ENCODE peak calls at places on chromosomes 12 and 14, in seven cellular contexts. One of them, this sample, is unnamed.
A peak's percentile ranks its signal among the peaks of the same experiment; 100 is the strongest.

GRCh38 chr14:20790439-20791116 is 9.5 kb downstream of the RNASE6 start:
- DNase-seq in IMR-90: no peak
- DNase-seq in trophoblast cell: no peak
- DNase-seq in H1: no peak
- DNase-seq in H9: no peak
- DNase-seq in neuronal stem cell: no peak
- DNase-seq in mesendoderm: no peak
- DNase-seq in this sample: no peak

GRCh38 chr14:106211489-106211888 is 685.1 kb downstream of the TMEM121 start:
- DNase-seq in neuronal stem cell: no peak
- DNase-seq in trophoblast cell: no peak
- DNase-seq in mesendoderm: no peak
- DNase-seq in H1: no peak
- DNase-seq in IMR-90: no peak
- DNase-seq in H9: no peak
- DNase-seq in this sample: no peak

GRCh38 chr12:6863586-6864321 is 3.6 kb upstream of the TPI1 start:
- DNase-seq in mesendoderm: no peak
- DNase-seq in H1: no peak
- DNase-seq in IMR-90: no peak
- DNase-seq in H9: no peak
- DNase-seq in neuronal stem cell: no peak
- DNase-seq in trophoblast cell: no peak
- DNase-seq in this sample: no peak

GRCh38 chr12:95385646-95386045 is 88.3 kb upstream of the METAP2 start:
- DNase-seq in H1: no peak
- DNase-seq in IMR-90: peak; percentile 19
- DNase-seq in neuronal stem cell: no peak
- DNase-seq in mesendoderm: no peak
- DNase-seq in trophoblast cell: no peak
- DNase-seq in H9: no peak
- DNase-seq in this sample: no peak

GRCh38 chr12:62250671-62251608 is 9.3 kb upstream of the USP15 start:
- DNase-seq in H9: no peak
- DNase-seq in H1: no peak
- DNase-seq in trophoblast cell: peak; percentile 78
- DNase-seq in IMR-90: peak; percentile 58
- DNase-seq in mesendoderm: peak; percentile 23
- DNase-seq in neuronal stem cell: no peak
- DNase-seq in this sample: peak; percentile 36

GRCh38 chr12:63420206-63420644 is 248.1 kb downstream of the DPY19L2 start:
- DNase-seq in trophoblast cell: peak; percentile 88
- DNase-seq in neuronal stem cell: peak; percentile 48
- DNase-seq in H1: peak; percentile 82
- DNase-seq in mesendoderm: peak; percentile 99
- DNase-seq in H9: peak; percentile 90
- DNase-seq in IMR-90: peak; percentile 59
- DNase-seq in this sample: peak; percentile 59

GRCh38 chr12:2179953-2180736 is 127.4 kb downstream of the CACNA1C start:
- DNase-seq in neuronal stem cell: no peak
- DNase-seq in H9: no peak
- DNase-seq in mesendoderm: no peak
- DNase-seq in H1: no peak
- DNase-seq in IMR-90: peak; percentile 98
- DNase-seq in trophoblast cell: peak; percentile 38
- DNase-seq in this sample: peak; percentile 97

GRCh38 chr14:31541702-31542101 is 19.5 kb upstream of the NUBPL start:
- DNase-seq in trophoblast cell: peak; percentile 41
- DNase-seq in neuronal stem cell: no peak
- DNase-seq in mesendoderm: no peak
- DNase-seq in H1: no peak
- DNase-seq in IMR-90: no peak
- DNase-seq in H9: no peak
- DNase-seq in this sample: no peak

GRCh38 chr12:98154850-98155249 is 360.5 kb upstream of the TMPO start:
- DNase-seq in IMR-90: no peak
- DNase-seq in H1: no peak
- DNase-seq in neuronal stem cell: peak; percentile 29
- DNase-seq in trophoblast cell: peak; percentile 44
- DNase-seq in H9: peak; percentile 70
- DNase-seq in mesendoderm: peak; percentile 86
- DNase-seq in this sample: no peak

GRCh38 chr14:69535230-69535848 is 39.3 kb downstream of the CCDC177 start:
- DNase-seq in neuronal stem cell: peak; percentile 66
- DNase-seq in mesendoderm: peak; percentile 87
- DNase-seq in trophoblast cell: peak; percentile 73
- DNase-seq in IMR-90: peak; percentile 50
- DNase-seq in H9: peak; percentile 81
- DNase-seq in H1: peak; percentile 71
- DNase-seq in this sample: peak; percentile 60

GRCh38 chr12:57089259-57090245 is 638 bp downstream of the NAB2 start:
- DNase-seq in trophoblast cell: peak; percentile 69
- DNase-seq in IMR-90: peak; percentile 51
- DNase-seq in H9: no peak
- DNase-seq in mesendoderm: peak; percentile 49
- DNase-seq in neuronal stem cell: no peak
- DNase-seq in H1: peak; percentile 68
- DNase-seq in this sample: peak; percentile 85

GRCh38 chr12:224330-224729 is 10.4 kb upstream of the SLC6A12 start:
- DNase-seq in IMR-90: no peak
- DNase-seq in H1: no peak
- DNase-seq in trophoblast cell: no peak
- DNase-seq in mesendoderm: no peak
- DNase-seq in H9: peak; percentile 22
- DNase-seq in neuronal stem cell: no peak
- DNase-seq in this sample: no peak

GRCh38 chr12:12323606-12324005 is 26.4 kb downstream of the MANSC1 start:
- DNase-seq in IMR-90: peak; percentile 45
- DNase-seq in H1: no peak
- DNase-seq in neuronal stem cell: no peak
- DNase-seq in H9: no peak
- DNase-seq in mesendoderm: no peak
- DNase-seq in trophoblast cell: no peak
- DNase-seq in this sample: no peak

GRCh38 chr12:79023261-79023660 is 158.7 kb downstream of the SYT1 start:
- DNase-seq in H9: no peak
- DNase-seq in mesendoderm: no peak
- DNase-seq in trophoblast cell: no peak
- DNase-seq in neuronal stem cell: no peak
- DNase-seq in H1: no peak
- DNase-seq in IMR-90: no peak
- DNase-seq in this sample: peak; percentile 11

GRCh38 chr12:93616584-93617101 is 44.2 kb downstream of the SOCS2 start:
- DNase-seq in neuronal stem cell: peak; percentile 26
- DNase-seq in mesendoderm: peak; percentile 75
- DNase-seq in H1: peak; percentile 56
- DNase-seq in H9: peak; percentile 78
- DNase-seq in IMR-90: peak; percentile 81
- DNase-seq in trophoblast cell: no peak
- DNase-seq in this sample: peak; percentile 16

GRCh38 chr12:112418596-112419268 is at the start of gene PTPN11:
- DNase-seq in neuronal stem cell: peak; percentile 83
- DNase-seq in trophoblast cell: peak; percentile 83
- DNase-seq in mesendoderm: peak; percentile 91
- DNase-seq in H9: peak; percentile 95
- DNase-seq in H1: peak; percentile 99
- DNase-seq in IMR-90: peak; percentile 69
- DNase-seq in this sample: peak; percentile 88

DNA sequence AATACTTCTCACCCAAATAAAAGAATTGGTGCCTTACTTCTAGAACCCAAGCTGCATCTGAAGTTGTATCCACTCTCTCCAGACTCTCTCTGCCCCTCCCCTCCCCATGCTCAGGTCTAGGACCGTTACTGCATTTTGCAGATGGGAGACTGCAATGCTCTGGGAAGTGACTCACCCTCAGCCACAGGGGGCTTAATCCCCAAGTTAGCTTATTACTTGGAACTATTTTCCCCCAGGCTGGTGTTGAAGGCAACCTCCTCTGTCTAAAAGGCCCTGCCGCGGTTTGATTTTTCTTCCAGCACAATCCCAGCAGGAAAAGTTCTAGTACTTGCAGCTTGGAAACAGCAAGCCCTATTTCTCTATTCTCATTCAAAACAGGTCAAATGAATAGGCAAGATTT is 239.0 kb downstream of the EMP1 start:
- DNase-seq in mesendoderm: peak; percentile 85
- DNase-seq in trophoblast cell: no peak
- DNase-seq in neuronal stem cell: no peak
- DNase-seq in IMR-90: no peak
- DNase-seq in H1: no peak
- DNase-seq in H9: peak; percentile 54
- DNase-seq in this sample: no peak
- H2BK5ac ChIP-seq in mesendoderm: no peak overlapping the region
- H2BK5ac ChIP-seq in trophoblast cell: no peak overlapping the region
- H2BK5ac ChIP-seq in neuronal stem cell: no peak overlapping the region
- H2BK5ac ChIP-seq in IMR-90: no peak overlapping the region
- H2BK5ac ChIP-seq in H1: no peak overlapping the region
- H2BK5ac ChIP-seq in H9: no peak overlapping the region
- H2BK5ac ChIP-seq in this sample: no peak overlapping the region

DNA sequence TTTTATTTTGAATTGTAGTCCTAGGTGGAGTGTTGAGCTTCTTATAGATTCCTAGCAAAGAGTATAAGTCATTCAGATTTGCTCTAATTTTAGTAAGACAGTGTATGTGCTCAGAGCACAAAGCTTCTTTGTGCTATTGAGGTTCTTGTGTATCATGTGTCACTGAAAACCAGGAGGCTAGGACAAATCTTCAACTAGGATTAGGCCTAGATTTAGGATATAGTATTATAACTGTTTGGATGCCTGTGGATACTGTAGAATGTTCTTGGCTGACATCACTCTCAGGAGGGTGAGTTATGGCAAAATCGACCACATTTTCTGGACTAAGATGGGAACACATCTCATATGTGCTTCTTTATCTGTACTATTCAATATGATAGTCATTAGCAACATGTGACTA is 86.5 kb downstream of the DHRS2 start:
- DNase-seq in H9: no peak
- DNase-seq in mesendoderm: no peak
- DNase-seq in H1: no peak
- DNase-seq in IMR-90: no peak
- DNase-seq in trophoblast cell: no peak
- DNase-seq in neuronal stem cell: no peak
- DNase-seq in this sample: no peak
- H2BK5ac ChIP-seq in H9: no peak overlapping the region
- H2BK5ac ChIP-seq in mesendoderm: no peak overlapping the region
- H2BK5ac ChIP-seq in H1: no peak overlapping the region
- H2BK5ac ChIP-seq in IMR-90: no peak overlapping the region
- H2BK5ac ChIP-seq in trophoblast cell: no peak overlapping the region
- H2BK5ac ChIP-seq in neuronal stem cell: no peak overlapping the region
- H2BK5ac ChIP-seq in this sample: no peak overlapping the region

DNA sequence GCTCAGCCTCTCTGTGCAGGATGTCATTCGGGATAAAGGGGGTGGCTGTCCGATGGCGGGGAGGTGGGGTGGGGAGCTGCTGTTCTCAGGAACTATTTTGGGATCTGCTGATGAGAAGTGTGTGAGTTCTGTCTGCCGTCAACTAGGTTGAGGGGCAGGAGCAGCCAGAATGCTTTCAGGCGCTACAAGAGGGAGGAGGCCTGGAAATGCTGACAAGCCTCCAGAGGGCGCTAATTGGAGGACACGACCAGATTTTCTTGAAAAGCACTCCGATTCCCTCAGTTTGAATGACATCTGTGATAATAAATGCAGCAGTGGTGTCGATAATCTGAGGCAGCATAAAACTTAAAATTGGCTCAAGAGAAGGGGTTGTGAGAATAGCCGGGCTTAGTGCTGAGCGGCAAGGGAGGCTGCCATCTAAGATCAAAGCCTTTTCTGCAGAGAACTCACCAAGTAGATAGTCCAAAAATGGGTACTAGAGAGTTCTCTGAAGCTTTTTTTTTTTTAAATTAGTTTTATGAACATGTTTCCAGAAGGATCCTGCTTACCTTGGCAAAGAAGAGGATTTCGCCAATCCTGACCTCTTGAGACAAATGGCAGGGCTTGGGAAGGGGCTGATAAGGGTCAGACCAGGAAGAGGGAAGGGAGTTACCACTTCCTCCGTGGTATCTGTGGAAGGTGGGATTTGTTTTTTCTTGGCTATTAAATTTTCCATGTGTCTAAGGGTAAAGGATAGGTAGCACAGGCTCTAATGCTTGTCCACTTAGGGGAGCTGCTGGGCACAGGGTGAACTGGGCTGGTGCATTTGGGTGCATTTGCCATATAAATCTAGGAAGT is 94.4 kb downstream of the CRACR2A start:
- DNase-seq in H1: peak; percentile 68
- DNase-seq in H9: peak; percentile 75
- DNase-seq in trophoblast cell: peak; percentile 38
- DNase-seq in IMR-90: peak; percentile 29
- DNase-seq in mesendoderm: peak; percentile 70
- DNase-seq in neuronal stem cell: peak; percentile 18
- DNase-seq in this sample: peak; percentile 14
- H2BK5ac ChIP-seq in H1: no peak overlapping the region
- H2BK5ac ChIP-seq in H9: no peak overlapping the region
- H2BK5ac ChIP-seq in trophoblast cell: no peak overlapping the region
- H2BK5ac ChIP-seq in IMR-90: no peak overlapping the region
- H2BK5ac ChIP-seq in mesendoderm: no peak overlapping the region
- H2BK5ac ChIP-seq in neuronal stem cell: no peak overlapping the region
- H2BK5ac ChIP-seq in this sample: no peak overlapping the region

DNA sequence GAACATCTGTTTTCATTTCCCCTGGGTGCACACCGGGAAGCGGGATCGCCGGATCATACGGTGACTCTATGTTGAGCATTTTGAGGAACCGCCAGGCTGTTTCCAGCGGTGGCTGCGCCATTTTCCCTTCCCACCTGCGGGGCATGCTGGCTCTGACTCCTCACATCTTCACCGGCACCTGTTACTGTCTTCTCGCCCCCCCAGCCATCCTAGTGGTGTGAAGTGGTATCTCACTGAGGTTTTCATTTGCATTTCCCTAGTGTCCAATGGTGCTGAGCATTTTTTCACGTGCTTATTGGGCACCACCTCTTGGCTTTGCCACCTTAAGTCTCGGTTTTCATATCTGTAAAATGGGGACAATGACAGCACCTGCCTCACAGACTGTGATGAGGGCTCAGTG is 44.1 kb upstream of the EML1 start:
- DNase-seq in IMR-90: no peak
- DNase-seq in H9: no peak
- DNase-seq in trophoblast cell: peak; percentile 70
- DNase-seq in mesendoderm: peak; percentile 48
- DNase-seq in neuronal stem cell: no peak
- DNase-seq in H1: no peak
- DNase-seq in this sample: no peak
- H2BK5ac ChIP-seq in IMR-90: no peak overlapping the region
- H2BK5ac ChIP-seq in H9: no peak overlapping the region
- H2BK5ac ChIP-seq in trophoblast cell: no peak overlapping the region
- H2BK5ac ChIP-seq in mesendoderm: no peak overlapping the region
- H2BK5ac ChIP-seq in neuronal stem cell: no peak overlapping the region
- H2BK5ac ChIP-seq in H1: no peak overlapping the region
- H2BK5ac ChIP-seq in this sample: no peak overlapping the region

GRCh38 chr12:120455302-120455701 is 9.1 kb downstream of the GATC start:
- DNase-seq in neuronal stem cell: no peak
- DNase-seq in H1: no peak
- DNase-seq in mesendoderm: no peak
- DNase-seq in IMR-90: no peak
- DNase-seq in H9: no peak
- DNase-seq in trophoblast cell: no peak
- DNase-seq in this sample: no peak
- H2BK5ac ChIP-seq in neuronal stem cell: no peak overlapping the region
- H2BK5ac ChIP-seq in H1: no peak overlapping the region
- H2BK5ac ChIP-seq in mesendoderm: no peak overlapping the region
- H2BK5ac ChIP-seq in IMR-90: no peak overlapping the region
- H2BK5ac ChIP-seq in H9: no peak overlapping the region
- H2BK5ac ChIP-seq in trophoblast cell: no peak overlapping the region
- H2BK5ac ChIP-seq in this sample: no peak overlapping the region

GRCh38 chr14:105158804-105159203 is 9.8 kb downstream of the JAG2 start:
- DNase-seq in IMR-90: no peak
- DNase-seq in H1: no peak
- DNase-seq in trophoblast cell: no peak
- DNase-seq in mesendoderm: no peak
- DNase-seq in neuronal stem cell: no peak
- DNase-seq in H9: no peak
- DNase-seq in this sample: no peak
- H2BK5ac ChIP-seq in IMR-90: no peak overlapping the region
- H2BK5ac ChIP-seq in H1: no peak overlapping the region
- H2BK5ac ChIP-seq in trophoblast cell: no peak overlapping the region
- H2BK5ac ChIP-seq in mesendoderm: no peak overlapping the region
- H2BK5ac ChIP-seq in neuronal stem cell: peak overlapping the region; percentile 66
- H2BK5ac ChIP-seq in H9: no peak overlapping the region
- H2BK5ac ChIP-seq in this sample: no peak overlapping the region